ENCODE peak calls at places on chromosomes 16 and 17, in eight cellular contexts. X, N, G, Q, J, D, W and T are unnamed samples.

GRCh38 chr16:558298-559020 is 1.7 kb upstream of the PRR35 start:
- DNase-seq in X (no peak), N (peak), G (no peak), Q (no peak), J (no peak), D (no peak), W (no peak), T (no peak)

GRCh38 chr17:45001310-45001709 is 33.2 kb upstream of the C1QL1 start:
- DNase-seq in X (no peak), N (no peak), G (no peak), Q (no peak), J (no peak), D (no peak), W (no peak), T (no peak)

GRCh38 chr16:70474320-70475053 is 20.1 kb downstream of the FCSK start:
- DNase-seq in X (no peak), N (no peak), G (no peak), Q (no peak), J (no peak), D (no peak), W (no peak), T (no peak)

GRCh38 chr17:36703860-36704266 is 102.5 kb downstream of the MRM1 start:
- DNase-seq in X (peak), N (no peak), G (no peak), Q (no peak), J (peak), D (peak), W (peak), T (no peak)

GRCh38 chr16:70577256-70577698 is 53.7 kb downstream of the SF3B3 start:
- DNase-seq in X (peak), N (no peak), G (no peak), Q (peak), J (no peak), D (peak), W (peak), T (no peak)

GRCh38 chr17:32783602-32784001 is 93.3 kb downstream of the MYO1D start:
- DNase-seq in X (peak), N (peak), G (peak), Q (peak), J (no peak), D (peak), W (peak), T (peak)

GRCh38 chr17:46020023-46020735 is 21.1 kb downstream of the STH start:
- DNase-seq in X (no peak), N (no peak), G (no peak), Q (no peak), J (peak), D (no peak), W (no peak), T (no peak)

GRCh38 chr16:30839523-30840227 is 52.7 kb upstream of the ZNF629 start:
- DNase-seq in X (no peak), N (no peak), G (no peak), Q (no peak), J (peak), D (no peak), W (no peak), T (no peak)

GRCh38 chr16:74825016-74825415 is 50.4 kb upstream of the FA2H start:
- DNase-seq in X (no peak), N (no peak), G (no peak), Q (no peak), J (no peak), D (no peak), W (no peak), T (no peak)

GRCh38 chr16:19294156-19294649 is 8.7 kb downstream of the CLEC19A start:
- DNase-seq in X (no peak), N (no peak), G (no peak), Q (no peak), J (peak), D (no peak), W (peak), T (no peak)

GRCh38 chr16:4320030-4320429 is 4.2 kb downstream of the GLIS2 start:
- DNase-seq in X (no peak), N (no peak), G (no peak), Q (no peak), J (no peak), D (no peak), W (peak), T (no peak)

GRCh38 chr17:72764632-72765041 is 327.9 kb downstream of the SLC39A11 start:
- DNase-seq in X (peak), N (no peak), G (peak), Q (no peak), J (no peak), D (peak), W (no peak), T (peak)

GRCh38 chr16:47276522-47276921 is 132.8 kb upstream of the NETO2 start:
- DNase-seq in X (no peak), N (no peak), G (no peak), Q (no peak), J (no peak), D (no peak), W (no peak), T (no peak)

GRCh38 chr17:72250206-72250605 is 129.4 kb downstream of the SOX9 start:
- DNase-seq in X (no peak), N (no peak), G (no peak), Q (no peak), J (no peak), D (no peak), W (no peak), T (no peak)

GRCh38 chr17:43917016-43917347 is 9.6 kb upstream of the MPP2 start:
- DNase-seq in X (no peak), N (no peak), G (no peak), Q (no peak), J (no peak), D (no peak), W (no peak), T (no peak)

GRCh38 chr16:10078541-10078949 is 103.7 kb downstream of the GRIN2A start:
- DNase-seq in X (peak), N (peak), G (no peak), Q (no peak), J (no peak), D (no peak), W (no peak), T (no peak)

GRCh38 chr16:83200005-83200779 is 573.4 kb downstream of the CDH13 start:
- DNase-seq in X (peak), N (no peak), G (no peak), Q (no peak), J (no peak), D (peak), W (peak), T (no peak)

GRCh38 chr17:45310380-45311324 is 6.2 kb downstream of the MAP3K14 start:
- DNase-seq in X (no peak), N (no peak), G (no peak), Q (no peak), J (peak), D (peak), W (peak), T (no peak)

GRCh38 chr17:31095239-31096105 is 695 bp downstream of the NF1 start:
- DNase-seq in X (peak), N (peak), G (no peak), Q (no peak), J (peak), D (peak), W (peak), T (no peak)

GRCh38 chr16:82302007-82302733 is 132.1 kb upstream of the MPHOSPH6 start:
- DNase-seq in X (no peak), N (no peak), G (no peak), Q (no peak), J (no peak), D (no peak), W (no peak), T (no peak)

GRCh38 chr17:7884581-7885356 is 3.8 kb upstream of the CHD3 start:
- DNase-seq in X (no peak), N (no peak), G (no peak), Q (no peak), J (peak), D (no peak), W (no peak), T (no peak)

GRCh38 chr16:16994831-16995230 is 475.9 kb downstream of the XYLT1 start:
- DNase-seq in X (no peak), N (no peak), G (no peak), Q (no peak), J (no peak), D (no peak), W (no peak), T (no peak)

GRCh38 chr16:53085539-53086450 is 31.0 kb downstream of the CHD9 start:
- DNase-seq in X (peak), N (no peak), G (no peak), Q (no peak), J (no peak), D (no peak), W (peak), T (no peak)

GRCh38 chr16:89410794-89411309 is 79.5 kb downstream of the ANKRD11 start:
- DNase-seq in X (peak), N (peak), G (peak), Q (no peak), J (peak), D (no peak), W (peak), T (peak)

GRCh38 chr16:87874639-87875472 is 5.5 kb upstream of the SLC7A5 start:
- DNase-seq in X (no peak), N (no peak), G (no peak), Q (no peak), J (no peak), D (no peak), W (no peak), T (no peak)

GRCh38 chr17:37490022-37490587 is 414 bp downstream of the DUSP14 start:
- DNase-seq in X (peak), N (peak), G (no peak), Q (no peak), J (peak), D (peak), W (peak), T (no peak)

GRCh38 chr17:63774141-63774981 is at the start of gene DDX42:
- DNase-seq in X (peak), N (peak), G (no peak), Q (no peak), J (peak), D (peak), W (peak), T (peak)

GRCh38 chr17:81480140-81480917 is 32.3 kb downstream of the ACTG1 start:
- DNase-seq in X (peak), N (no peak), G (peak), Q (no peak), J (no peak), D (peak), W (peak), T (peak)

GRCh38 chr17:82879241-82879640 is 39.4 kb upstream of the ZNF750 start:
- DNase-seq in X (no peak), N (no peak), G (no peak), Q (no peak), J (no peak), D (no peak), W (no peak), T (no peak)

GRCh38 chr17:65559802-65560627 is 1.4 kb downstream of the AXIN2 start:
- DNase-seq in X (peak), N (peak), G (no peak), Q (no peak), J (peak), D (no peak), W (peak), T (no peak)

GRCh38 chr16:8476824-8477223 is 113.5 kb downstream of the TMEM114 start:
- DNase-seq in X (no peak), N (no peak), G (no peak), Q (no peak), J (no peak), D (no peak), W (no peak), T (no peak)

GRCh38 chr17:66941249-66941648 is 23.3 kb upstream of the CACNG4 start:
- DNase-seq in X (no peak), N (no peak), G (no peak), Q (no peak), J (no peak), D (no peak), W (no peak), T (no peak)

GRCh38 chr17:78817123-78817522 is 23.5 kb downstream of the USP36 start:
- DNase-seq in X (no peak), N (no peak), G (no peak), Q (no peak), J (no peak), D (no peak), W (no peak), T (no peak)

GRCh38 chr17:61397086-61397842 is 2.4 kb upstream of the TBX2 start:
- DNase-seq in X (no peak), N (no peak), G (no peak), Q (no peak), J (no peak), D (no peak), W (peak), T (no peak)
- TF ChIP-seq CTCF in X (no peak), N (no peak), G (peak), Q (no peak), J (no peak), D (no peak), W (peak), T (no peak)

GRCh38 chr17:47251421-47251940 is 2.1 kb upstream of the ITGB3 start:
- DNase-seq in X (no peak), N (no peak), G (no peak), Q (no peak), J (no peak), D (no peak), W (no peak), T (no peak)
- H3K4me3 ChIP-seq in X (no peak), N (no peak), G (no peak), Q (no peak), J (no peak), D (no peak), W (no peak), T (no peak)

GRCh38 chr16:66873685-66874055 is 6.6 kb upstream of the PDP2 start:
- DNase-seq in X (no peak), N (no peak), G (no peak), Q (no peak), J (no peak), D (no peak), W (no peak), T (no peak)

GRCh38 chr16:66872524-66872923 is 7.8 kb upstream of the PDP2 start:
- DNase-seq in X (no peak), N (no peak), G (no peak), Q (no peak), J (no peak), D (no peak), W (no peak), T (no peak)

GRCh38 chr16:66872927-66873684 is 7.2 kb upstream of the PDP2 start:
- DNase-seq in X (peak), N (peak), G (peak), Q (peak), J (peak), D (peak), W (peak), T (peak)

GRCh38 chr16:66871840-66872239 is 8.5 kb upstream of the PDP2 start:
- DNase-seq in X (no peak), N (no peak), G (no peak), Q (no peak), J (peak), D (no peak), W (no peak), T (no peak)

GRCh38 chr16:66874079-66874775 is 6.1 kb upstream of the PDP2 start:
- DNase-seq in X (peak), N (no peak), G (no peak), Q (no peak), J (no peak), D (peak), W (peak), T (no peak)
- TF ChIP-seq CTCF in X (no peak), N (no peak), G (no peak), Q (no peak), J (no peak), D (no peak), W (no peak), T (no peak)

GRCh38 chr17:13735444-13735843 is 133.7 kb upstream of the HS3ST3A1 start:
- DNase-seq in X (no peak), N (no peak), G (no peak), Q (no peak), J (no peak), D (peak), W (no peak), T (no peak)

GRCh38 chr17:13734880-13735279 is 133.2 kb upstream of the HS3ST3A1 start:
- DNase-seq in X (no peak), N (no peak), G (no peak), Q (no peak), J (no peak), D (no peak), W (no peak), T (no peak)

GRCh38 chr17:13740692-13741091 is 139.0 kb upstream of the HS3ST3A1 start:
- DNase-seq in X (no peak), N (no peak), G (no peak), Q (no peak), J (no peak), D (no peak), W (no peak), T (no peak)

GRCh38 chr17:13735861-13736260 is 134.1 kb upstream of the HS3ST3A1 start:
- DNase-seq in X (no peak), N (no peak), G (no peak), Q (no peak), J (no peak), D (no peak), W (no peak), T (no peak)

GRCh38 chr17:13736915-13737314 is 135.2 kb upstream of the HS3ST3A1 start:
- DNase-seq in X (no peak), N (no peak), G (peak), Q (no peak), J (no peak), D (peak), W (peak), T (no peak)
- H3K4me3 ChIP-seq in X (no peak), N (no peak), G (no peak), Q (no peak), J (no peak), D (no peak), W (no peak), T (no peak)

GRCh38 chr16:80778707-80779106 is 25.7 kb downstream of the CDYL2 start:
- DNase-seq in X (no peak), N (no peak), G (no peak), Q (no peak), J (no peak), D (peak), W (no peak), T (no peak)

GRCh38 chr16:80776856-80777255 is 27.5 kb downstream of the CDYL2 start:
- DNase-seq in X (no peak), N (no peak), G (no peak), Q (no peak), J (no peak), D (no peak), W (no peak), T (no peak)

GRCh38 chr16:80775450-80775849 is 28.9 kb downstream of the CDYL2 start:
- DNase-seq in X (no peak), N (no peak), G (no peak), Q (no peak), J (no peak), D (no peak), W (no peak), T (no peak)
- TF ChIP-seq CTCF in X (no peak), N (no peak), G (no peak), Q (no peak), J (no peak), D (no peak), W (no peak), T (no peak)

GRCh38 chr17:48990882-48991357 is 6.3 kb upstream of the IGF2BP1 start:
- DNase-seq in X (no peak), N (no peak), G (no peak), Q (no peak), J (no peak), D (no peak), W (no peak), T (no peak)
- H3K4me3 ChIP-seq in X (no peak), N (no peak), G (no peak), Q (no peak), J (no peak), D (no peak), W (no peak), T (no peak)

DNA sequence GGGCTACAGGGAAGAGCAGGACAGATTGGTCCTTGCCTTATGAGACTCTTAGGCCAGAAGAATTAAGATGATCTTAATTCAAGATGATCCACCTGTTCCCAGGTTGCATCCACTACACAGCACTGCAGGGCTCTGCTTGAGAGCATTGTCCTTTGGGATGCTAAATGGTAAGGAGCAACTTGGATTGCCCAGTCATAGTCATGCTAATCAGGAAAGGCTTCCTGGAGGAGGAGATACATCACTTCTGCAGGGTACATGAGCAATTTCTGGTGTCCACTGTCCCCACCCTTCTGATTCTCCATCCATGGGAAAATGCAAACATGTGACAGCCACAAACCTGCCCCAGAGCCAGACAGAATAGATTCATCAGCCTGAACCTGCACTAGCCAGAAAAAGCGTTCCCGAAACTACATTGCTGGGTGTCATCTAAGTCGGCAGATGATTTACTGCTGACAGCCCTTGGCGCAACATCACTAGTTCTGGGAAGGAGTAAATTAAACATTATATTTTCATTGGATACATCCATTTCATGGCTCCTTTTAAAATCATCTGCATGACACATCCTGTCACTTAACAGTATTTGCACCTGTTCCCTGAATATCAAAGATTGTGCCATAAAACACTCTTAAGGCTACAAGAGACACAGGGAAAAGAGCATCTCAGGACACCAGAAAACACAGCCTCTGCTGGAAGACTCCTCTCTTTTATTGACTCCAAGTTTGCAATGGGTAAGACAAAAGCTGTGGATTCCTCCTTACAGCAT is 282.2 kb downstream of the MAF start:
- DNase-seq in X (no peak), N (no peak), G (no peak), Q (no peak), J (no peak), D (no peak), W (no peak), T (no peak)
- TF ChIP-seq CTCF in X (no peak), N (no peak), G (no peak), Q (no peak), J (no peak), D (no peak), W (no peak), T (no peak)